ENCODE peak calls at places on chromosomes 5 and 9, in four cellular contexts. One of them, this sample, is unnamed.

GRCh38 chr5:73654171-73654811 is 28.3 kb downstream of the ARHGEF28 start:
- DNase-seq in HepG2: peak
- DNase-seq in SK-N-SH: no peak
- DNase-seq in GM12878: peak
- DNase-seq in this sample: no peak

GRCh38 chr9:68690088-68690487 is 15.0 kb upstream of the PIP5K1B start:
- DNase-seq in HepG2: no peak
- DNase-seq in SK-N-SH: no peak
- DNase-seq in GM12878: no peak
- DNase-seq in this sample: no peak

GRCh38 chr9:34993502-34994428 is 4.2 kb downstream of the DNAJB5 start:
- DNase-seq in HepG2: no peak
- DNase-seq in SK-N-SH: peak
- DNase-seq in GM12878: no peak
- DNase-seq in this sample: no peak

GRCh38 chr5:165134146-165134545 is 1628.7 kb downstream of the MAT2B start:
- DNase-seq in HepG2: no peak
- DNase-seq in SK-N-SH: no peak
- DNase-seq in GM12878: no peak
- DNase-seq in this sample: no peak

GRCh38 chr5:431001-431710 is 11.8 kb upstream of the EXOC3 start:
- DNase-seq in HepG2: peak
- DNase-seq in SK-N-SH: peak
- DNase-seq in GM12878: no peak
- DNase-seq in this sample: peak

GRCh38 chr9:84277646-84278045 is 62.9 kb downstream of the SLC28A3 start:
- DNase-seq in HepG2: no peak
- DNase-seq in SK-N-SH: no peak
- DNase-seq in GM12878: no peak
- DNase-seq in this sample: no peak

GRCh38 chr5:145557345-145557744 is 277.8 kb downstream of the PRELID2 start:
- DNase-seq in HepG2: no peak
- DNase-seq in SK-N-SH: peak
- DNase-seq in GM12878: no peak
- DNase-seq in this sample: no peak

GRCh38 chr5:149452007-149452664 is 73.0 kb upstream of the IL17B start:
- DNase-seq in HepG2: peak
- DNase-seq in SK-N-SH: peak
- DNase-seq in GM12878: no peak
- DNase-seq in this sample: peak

GRCh38 chr9:86706391-86706790 is 240.9 kb downstream of the GAS1 start:
- DNase-seq in HepG2: no peak
- DNase-seq in SK-N-SH: no peak
- DNase-seq in GM12878: no peak
- DNase-seq in this sample: no peak

GRCh38 chr5:149831492-149831891 is 101.4 kb downstream of the PPARGC1B start:
- DNase-seq in HepG2: no peak
- DNase-seq in SK-N-SH: no peak
- DNase-seq in GM12878: peak
- DNase-seq in this sample: no peak

GRCh38 chr9:120869726-120870125 is 7.3 kb downstream of the PHF19 start:
- DNase-seq in HepG2: no peak
- DNase-seq in SK-N-SH: no peak
- DNase-seq in GM12878: no peak
- DNase-seq in this sample: no peak

GRCh38 chr9:5633243-5633642 is 4.3 kb downstream of the RIC1 start:
- DNase-seq in HepG2: no peak
- DNase-seq in SK-N-SH: no peak
- DNase-seq in GM12878: no peak
- DNase-seq in this sample: peak

GRCh38 chr5:538801-539468 is 14.7 kb upstream of the SLC9A3 start:
- DNase-seq in HepG2: no peak
- DNase-seq in SK-N-SH: no peak
- DNase-seq in GM12878: no peak
- DNase-seq in this sample: no peak

GRCh38 chr9:128252317-128253139 is 23.3 kb downstream of the GOLGA2 start:
- DNase-seq in HepG2: no peak
- DNase-seq in SK-N-SH: no peak
- DNase-seq in GM12878: no peak
- DNase-seq in this sample: no peak

GRCh38 chr5:160266044-160266718 is 36.9 kb downstream of the FABP6 start:
- DNase-seq in HepG2: no peak
- DNase-seq in SK-N-SH: no peak
- DNase-seq in GM12878: no peak
- DNase-seq in this sample: no peak

GRCh38 chr5:113232246-113232645 is 202.5 kb downstream of the TSSK1B start:
- DNase-seq in HepG2: no peak
- DNase-seq in SK-N-SH: no peak
- DNase-seq in GM12878: no peak
- DNase-seq in this sample: no peak

GRCh38 chr9:92299116-92299515 is 5.6 kb upstream of the IARS1 start:
- DNase-seq in HepG2: no peak
- DNase-seq in SK-N-SH: no peak
- DNase-seq in GM12878: peak
- DNase-seq in this sample: no peak

GRCh38 chr5:158978061-158978745 is 121.5 kb downstream of the EBF1 start:
- DNase-seq in HepG2: no peak
- DNase-seq in SK-N-SH: no peak
- DNase-seq in GM12878: no peak
- DNase-seq in this sample: no peak

GRCh38 chr5:141840295-141840812 is 37.9 kb downstream of the PCDH1 start:
- DNase-seq in HepG2: no peak
- DNase-seq in SK-N-SH: no peak
- DNase-seq in GM12878: no peak
- DNase-seq in this sample: no peak

GRCh38 chr5:9479361-9479760 is 66.5 kb downstream of the SEMA5A start:
- DNase-seq in HepG2: no peak
- DNase-seq in SK-N-SH: no peak
- DNase-seq in GM12878: no peak
- DNase-seq in this sample: no peak

GRCh38 chr5:161230222-161230621 is 316.3 kb downstream of the GABRB2 start:
- DNase-seq in HepG2: no peak
- DNase-seq in SK-N-SH: no peak
- DNase-seq in GM12878: no peak
- DNase-seq in this sample: no peak

GRCh38 chr5:79702606-79703380 is 13.2 kb downstream of the CMYA5 start:
- DNase-seq in HepG2: peak
- DNase-seq in SK-N-SH: peak
- DNase-seq in GM12878: no peak
- DNase-seq in this sample: peak

GRCh38 chr9:137756045-137756744 is 121.4 kb upstream of the CACNA1B start:
- DNase-seq in HepG2: no peak
- DNase-seq in SK-N-SH: no peak
- DNase-seq in GM12878: no peak
- DNase-seq in this sample: no peak

GRCh38 chr5:140570058-140570457 is 5.4 kb downstream of the SLC35A4 start:
- DNase-seq in HepG2: no peak
- DNase-seq in SK-N-SH: no peak
- DNase-seq in GM12878: no peak
- DNase-seq in this sample: no peak

GRCh38 chr9:12274577-12274976 is 418.6 kb upstream of the TYRP1 start:
- DNase-seq in HepG2: no peak
- DNase-seq in SK-N-SH: no peak
- DNase-seq in GM12878: no peak
- DNase-seq in this sample: no peak

GRCh38 chr9:105392531-105392930 is 55.3 kb upstream of the FSD1L start:
- DNase-seq in HepG2: no peak
- DNase-seq in SK-N-SH: peak
- DNase-seq in GM12878: no peak
- DNase-seq in this sample: no peak

GRCh38 chr5:51748667-51749066 is 365.4 kb downstream of the ISL1 start:
- DNase-seq in HepG2: no peak
- DNase-seq in SK-N-SH: no peak
- DNase-seq in GM12878: no peak
- DNase-seq in this sample: no peak

GRCh38 chr9:113620377-113621161 is 157.0 kb downstream of the RGS3 start:
- DNase-seq in HepG2: peak
- DNase-seq in SK-N-SH: peak
- DNase-seq in GM12878: no peak
- DNase-seq in this sample: no peak

GRCh38 chr9:21031091-21031817 is at the start of gene HACD4:
- DNase-seq in HepG2: no peak
- DNase-seq in SK-N-SH: peak
- DNase-seq in GM12878: peak
- DNase-seq in this sample: no peak

GRCh38 chr5:115179068-115179958 is 9.6 kb upstream of the TRIM36 start:
- DNase-seq in HepG2: no peak
- DNase-seq in SK-N-SH: peak
- DNase-seq in GM12878: no peak
- DNase-seq in this sample: no peak

GRCh38 chr5:107388111-107388861 is 282.5 kb downstream of the EFNA5 start:
- DNase-seq in HepG2: no peak
- DNase-seq in SK-N-SH: peak
- DNase-seq in GM12878: peak
- DNase-seq in this sample: no peak

GRCh38 chr5:40754381-40755092 is 1.2 kb downstream of the TTC33 start:
- DNase-seq in HepG2: no peak
- DNase-seq in SK-N-SH: no peak
- DNase-seq in GM12878: no peak
- DNase-seq in this sample: peak

GRCh38 chr5:133236976-133237375 is 185.2 kb downstream of the HSPA4 start:
- DNase-seq in HepG2: no peak
- DNase-seq in SK-N-SH: no peak
- DNase-seq in GM12878: no peak
- DNase-seq in this sample: no peak

GRCh38 chr5:170503970-170504525 is at the start of gene KCNIP1:
- DNase-seq in HepG2: no peak
- DNase-seq in SK-N-SH: peak
- DNase-seq in GM12878: no peak
- DNase-seq in this sample: no peak

GRCh38 chr5:110478899-110479298 is 247.6 kb downstream of the TMEM232 start:
- DNase-seq in HepG2: no peak
- DNase-seq in SK-N-SH: no peak
- DNase-seq in GM12878: no peak
- DNase-seq in this sample: no peak

GRCh38 chr9:130174920-130175321 is 2.7 kb downstream of the NCS1 start:
- DNase-seq in HepG2: no peak
- DNase-seq in SK-N-SH: no peak
- DNase-seq in GM12878: no peak
- DNase-seq in this sample: no peak

GRCh38 chr9:92707530-92707929 is 37.6 kb upstream of the IPPK start:
- DNase-seq in HepG2: no peak
- DNase-seq in SK-N-SH: no peak
- DNase-seq in GM12878: no peak
- DNase-seq in this sample: no peak

GRCh38 chr5:78377056-78377717 is 16.8 kb downstream of the SCAMP1 start:
- DNase-seq in HepG2: no peak
- DNase-seq in SK-N-SH: no peak
- DNase-seq in GM12878: no peak
- DNase-seq in this sample: no peak

GRCh38 chr5:158234323-158235158 is 375.6 kb upstream of the CLINT1 start:
- DNase-seq in HepG2: no peak
- DNase-seq in SK-N-SH: no peak
- DNase-seq in GM12878: no peak
- DNase-seq in this sample: no peak

DNA sequence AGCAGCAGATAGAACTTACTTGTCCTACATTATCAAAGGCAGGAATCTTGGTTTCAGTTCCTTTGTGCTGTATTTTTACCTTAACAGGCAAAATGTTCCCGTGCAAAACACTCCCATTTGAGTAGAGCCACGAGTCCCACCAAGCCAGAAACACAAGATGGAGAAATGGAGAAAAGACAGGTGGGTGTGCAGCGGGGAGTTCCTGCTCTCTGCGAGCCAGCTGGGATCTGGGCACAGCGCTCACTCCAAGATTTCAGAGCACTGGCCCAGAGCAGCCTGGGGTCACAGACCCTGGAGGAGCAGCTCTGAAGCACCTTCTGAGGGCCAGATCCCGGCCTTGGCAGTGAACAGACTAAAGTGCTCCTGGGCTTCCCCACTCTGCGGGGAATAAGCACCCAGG is 2.9 kb downstream of the UCK1 start:
- DNase-seq in HepG2: no peak
- DNase-seq in SK-N-SH: no peak
- DNase-seq in GM12878: no peak
- DNase-seq in this sample: no peak
- TF ChIP-seq MXI1 in HepG2: no peak
- TF ChIP-seq MXI1 in SK-N-SH: no peak
- TF ChIP-seq MXI1 in GM12878: no peak
- TF ChIP-seq MXI1 in this sample: no peak

GRCh38 chr9:136698681-136699246 is 11.5 kb upstream of the AGPAT2 start:
- DNase-seq in HepG2: no peak
- DNase-seq in SK-N-SH: no peak
- DNase-seq in GM12878: no peak
- DNase-seq in this sample: no peak

GRCh38 chr9:136695955-136696354 is 8.7 kb upstream of the AGPAT2 start:
- DNase-seq in HepG2: no peak
- DNase-seq in SK-N-SH: no peak
- DNase-seq in GM12878: no peak
- DNase-seq in this sample: no peak

GRCh38 chr9:136696502-136696901 is 9.2 kb upstream of the AGPAT2 start:
- DNase-seq in HepG2: no peak
- DNase-seq in SK-N-SH: no peak
- DNase-seq in GM12878: no peak
- DNase-seq in this sample: no peak

GRCh38 chr9:136697821-136698526 is 10.7 kb upstream of the AGPAT2 start:
- DNase-seq in HepG2: peak
- DNase-seq in SK-N-SH: no peak
- DNase-seq in GM12878: no peak
- DNase-seq in this sample: no peak

DNA sequence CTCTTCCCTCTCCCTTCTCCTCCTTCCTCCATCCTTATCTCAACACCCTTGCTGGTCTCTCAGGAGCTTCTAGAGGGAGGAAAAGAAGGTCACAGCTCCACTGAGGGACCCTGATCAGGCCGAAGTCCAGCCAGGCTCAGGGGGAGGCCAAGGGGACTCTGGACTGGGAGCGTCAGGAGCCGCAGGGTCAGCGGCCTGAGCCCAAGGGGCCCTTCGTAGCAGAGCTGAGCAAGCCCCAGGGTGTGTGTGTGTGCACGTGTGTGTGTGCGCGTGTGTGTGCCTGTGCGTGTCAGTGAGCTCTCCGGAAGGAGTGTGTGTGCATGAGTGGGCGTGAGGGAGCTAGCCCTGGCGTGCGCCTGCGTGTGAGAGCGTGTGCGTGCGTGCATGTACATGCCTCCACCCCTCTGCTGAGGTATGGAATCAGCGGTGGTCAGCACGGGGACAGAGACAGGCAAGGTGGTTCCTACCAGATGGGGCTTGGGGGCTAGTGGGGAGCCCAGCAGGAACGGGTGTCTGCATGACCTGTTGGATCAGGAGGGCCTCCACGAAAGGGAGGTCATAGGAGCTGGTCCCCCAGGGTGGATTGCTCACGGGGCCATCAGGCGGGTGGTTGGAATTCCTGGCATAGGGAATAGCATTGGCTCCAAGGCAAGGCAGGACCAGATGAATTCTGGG is 10.0 kb upstream of the AGPAT2 start:
- DNase-seq in HepG2: peak
- DNase-seq in SK-N-SH: no peak
- DNase-seq in GM12878: no peak
- DNase-seq in this sample: no peak
- TF ChIP-seq MXI1 in HepG2: no peak
- TF ChIP-seq MXI1 in SK-N-SH: no peak
- TF ChIP-seq MXI1 in GM12878: no peak
- TF ChIP-seq MXI1 in this sample: no peak

GRCh38 chr9:88905506-88905905 is 85.8 kb upstream of the S1PR3 start:
- DNase-seq in HepG2: no peak
- DNase-seq in SK-N-SH: no peak
- DNase-seq in GM12878: no peak
- DNase-seq in this sample: no peak
- TF ChIP-seq MXI1 in HepG2: no peak
- TF ChIP-seq MXI1 in SK-N-SH: no peak
- TF ChIP-seq MXI1 in GM12878: no peak
- TF ChIP-seq MXI1 in this sample: no peak

GRCh38 chr5:179165421-179166170 is 105.4 kb downstream of the ZNF354C start:
- DNase-seq in HepG2: no peak
- DNase-seq in SK-N-SH: no peak
- DNase-seq in GM12878: no peak
- DNase-seq in this sample: no peak
- TF ChIP-seq MXI1 in HepG2: no peak
- TF ChIP-seq MXI1 in SK-N-SH: no peak
- TF ChIP-seq MXI1 in GM12878: no peak
- TF ChIP-seq MXI1 in this sample: no peak

This sample was measured in K562.